ENCODE peak calls at places on chromosomes 5 and 9, in five cellular contexts. H is activated CD8-positive, alpha-beta T cell treated with anti-CD3 and anti-CD28 coated beads for 36 hours; E is retinal pigment epithelial cell; A is mucosa of descending colon; R is HCT116. T is an unnamed sample.
A peak's percentile ranks its signal among the peaks of the same experiment; 100 is the strongest.

GRCh38 chr5:92371171-92371888 is 988.2 kb upstream of the ARRDC3 start:
- DNase-seq in H (no peak), A (no peak), R (no peak), E (no peak), T (no peak)

GRCh38 chr5:81778642-81779041 is 27.7 kb upstream of the SSBP2 start:
- DNase-seq in H (peak; percentile 34), E (no peak), A (no peak), R (no peak), T (no peak)

GRCh38 chr5:142959683-142960308 is 189.6 kb downstream of the ARHGAP26 start:
- DNase-seq in H (no peak), A (no peak), R (no peak), E (no peak), T (no peak)

GRCh38 chr5:179300834-179301233 is 44.4 kb downstream of the ADAMTS2 start:
- DNase-seq in E (no peak), A (peak; percentile 56), R (no peak), H (no peak), T (peak; percentile 46)

GRCh38 chr5:179146277-179146676 is 86.1 kb downstream of the ZNF354C start:
- DNase-seq in R (no peak), E (no peak), A (peak; percentile 22), H (peak; percentile 82), T (no peak)

GRCh38 chr5:140147460-140147859 is 21.7 kb downstream of the IGIP start:
- DNase-seq in A (no peak), R (no peak), E (no peak), H (no peak), T (no peak)

GRCh38 chr5:179296150-179296821 is 49.0 kb downstream of the ADAMTS2 start:
- DNase-seq in E (no peak), H (no peak), A (peak; percentile 33), R (no peak), T (no peak)

GRCh38 chr5:114249838-114250237 is 112.0 kb upstream of the KCNN2 start:
- DNase-seq in E (no peak), R (no peak), H (no peak), A (no peak), T (peak; percentile 87)

GRCh38 chr9:105425817-105426433 is 21.9 kb upstream of the FSD1L start:
- DNase-seq in R (no peak), H (no peak), E (no peak), A (no peak), T (peak; percentile 36)

GRCh38 chr5:179187229-179187678 is 127.1 kb downstream of the ZNF354C start:
- DNase-seq in H (no peak), A (peak; percentile 27), E (no peak), R (no peak), T (no peak)

GRCh38 chr5:175654807-175655206 is 3.1 kb upstream of the HRH2 start:
- DNase-seq in A (no peak), R (no peak), H (peak; percentile 49), E (no peak), T (no peak)

GRCh38 chr5:67063791-67064190 is 132.8 kb downstream of the CD180 start:
- DNase-seq in H (no peak), R (no peak), E (no peak), A (no peak), T (peak; percentile 22)

GRCh38 chr5:4541334-4541733 is 598.8 kb upstream of the ADAMTS16 start:
- DNase-seq in E (no peak), A (no peak), R (no peak), H (no peak), T (no peak)
- TF ChIP-seq CTCF in E (no peak), A (no peak), R (no peak), H (no peak), T (no peak)

GRCh38 chr5:150616024-150616470 is 24.4 kb upstream of the SYNPO start:
- DNase-seq in E (peak; percentile 51), R (no peak), A (peak; percentile 77), H (no peak), T (peak; percentile 75)
- TF ChIP-seq CTCF in E (no peak), R (no peak), A (no peak), H (no peak), T (no peak)

DNA sequence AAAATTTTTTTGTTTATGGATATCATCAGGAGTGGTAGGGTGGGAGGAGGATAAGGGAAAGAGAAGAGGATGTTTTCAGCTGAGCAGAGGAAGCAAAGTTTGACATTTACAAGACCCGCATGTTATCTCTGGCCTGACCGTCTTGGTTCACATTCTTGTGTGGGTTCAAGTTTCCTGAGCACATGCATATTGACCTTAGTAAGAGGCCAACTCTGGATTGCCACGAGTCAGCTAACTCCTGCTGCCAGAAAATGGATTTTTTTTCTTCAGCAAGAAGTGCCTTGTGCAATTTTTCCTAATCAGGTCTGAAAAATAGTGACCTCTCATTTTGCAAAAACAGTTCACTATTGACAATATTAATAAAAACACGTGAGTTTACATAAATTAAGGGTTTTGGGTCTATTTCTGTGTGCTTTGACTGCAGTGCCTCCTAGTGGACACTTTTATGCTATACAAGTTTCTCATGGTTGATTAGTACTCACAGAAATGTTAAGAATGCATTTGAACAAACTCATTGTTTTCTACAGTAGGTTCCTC is 27.1 kb upstream of the BASP1 start:
- DNase-seq in E (no peak), H (no peak), A (no peak), R (peak; percentile 46), T (peak; percentile 100)
- TF ChIP-seq CTCF in E (peak; percentile 80), H (peak; percentile 78), A (peak; percentile 69), R (peak; percentile 92), T (peak; percentile 75)

GRCh38 chr9:69313175-69313574 is 11.8 kb upstream of the ENTREP1 start:
- DNase-seq in R (no peak), A (no peak), E (no peak), H (no peak), T (no peak)

GRCh38 chr9:69303331-69303730 is 21.7 kb upstream of the ENTREP1 start:
- DNase-seq in R (no peak), A (no peak), H (no peak), E (no peak), T (no peak)

GRCh38 chr9:69308217-69308931 is 16.6 kb upstream of the ENTREP1 start:
- DNase-seq in H (no peak), R (no peak), E (no peak), A (no peak), T (no peak)

DNA sequence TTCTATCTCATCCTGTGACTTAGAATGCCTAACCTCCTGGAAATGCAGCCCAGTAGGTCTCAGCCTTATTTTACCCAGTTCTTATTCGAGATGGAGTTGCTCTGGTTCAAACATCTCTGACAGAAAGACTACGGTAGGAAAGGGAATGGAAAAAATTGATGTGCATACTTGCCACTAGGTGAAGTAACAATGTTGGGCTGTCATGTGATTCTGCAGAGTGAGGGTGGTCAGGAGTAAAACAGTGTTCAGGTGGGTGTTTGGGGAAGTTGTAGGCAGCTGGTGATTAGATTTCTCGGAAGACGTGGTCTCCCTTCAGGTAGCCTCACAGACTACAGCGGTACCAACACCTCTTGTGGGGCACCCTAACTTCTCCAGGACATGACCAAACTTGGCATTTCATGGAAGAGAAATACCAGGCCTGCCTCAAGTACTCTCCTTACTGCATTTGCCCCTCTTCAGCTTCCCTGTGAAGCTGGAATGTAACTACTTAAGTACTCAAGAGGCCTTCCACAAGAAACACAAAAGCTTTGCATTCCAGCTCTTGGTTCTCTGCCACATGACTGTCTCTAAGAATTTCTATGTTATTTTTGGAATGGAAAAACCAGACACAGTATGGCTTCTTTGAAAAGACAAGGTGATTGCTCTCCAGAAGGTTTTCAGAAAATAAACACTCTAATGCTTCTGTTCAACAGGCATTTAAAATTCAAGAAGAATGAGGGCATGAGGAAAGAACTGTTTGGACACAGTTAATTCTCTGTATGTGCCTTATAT is 17.4 kb upstream of the ENTREP1 start:
- DNase-seq in A (no peak), H (no peak), E (peak; percentile 91), R (no peak), T (peak; percentile 25)
- TF ChIP-seq CTCF in A (no peak), H (no peak), E (peak; percentile 21), R (no peak), T (no peak)

T was measured in fibroblast of villous mesenchyme.